ENCODE peak calls at places on chromosome 3, in four cellular contexts. J, N, G and I are unnamed samples.

GRCh38 chr3:52527039-52527731 is 6.5 kb downstream of the NT5DC2 start:
- DNase-seq in J (no peak), N (no peak), G (no peak), I (no peak)

GRCh38 chr3:114879059-114880031 is 267.7 kb downstream of the ZBTB20 start:
- DNase-seq in N (peak), G (no peak), J (no peak), I (no peak)

GRCh38 chr3:16741890-16742289 is 136.7 kb upstream of the DAZL start:
- DNase-seq in J (no peak), N (no peak), G (no peak), I (no peak)

GRCh38 chr3:173371848-173372487 is 25.6 kb upstream of the NLGN1 start:
- DNase-seq in N (no peak), J (no peak), G (no peak), I (no peak)

GRCh38 chr3:72591522-72592421 is 256.5 kb downstream of the SHQ1 start:
- DNase-seq in J (no peak), G (no peak), N (no peak), I (no peak)

GRCh38 chr3:170476291-170476690 is 57.6 kb downstream of the CLDN11 start:
- DNase-seq in J (no peak), N (no peak), G (no peak), I (no peak)

GRCh38 chr3:124526601-124527000 is 203.7 kb upstream of the UMPS start:
- DNase-seq in G (no peak), N (no peak), J (no peak), I (no peak)

GRCh38 chr3:190840146-190840545 is 22.3 kb downstream of the GMNC start:
- DNase-seq in J (no peak), N (no peak), G (no peak), I (no peak)

GRCh38 chr3:15291589-15292541 is 40.5 kb downstream of the SH3BP5 start:
- DNase-seq in J (no peak), N (no peak), G (no peak), I (peak)

GRCh38 chr3:62562017-62562416 is 188.7 kb upstream of the FEZF2 start:
- DNase-seq in J (no peak), G (no peak), N (no peak), I (no peak)

GRCh38 chr3:104578558-104578957 is 788.2 kb upstream of the ALCAM start:
- DNase-seq in G (no peak), J (no peak), N (no peak), I (no peak)

GRCh38 chr3:134867277-134867676 is 72.2 kb downstream of the EPHB1 start:
- DNase-seq in J (no peak), N (no peak), G (no peak), I (no peak)

GRCh38 chr3:39189648-39190269 is 2.6 kb downstream of the XIRP1 start:
- DNase-seq in J (peak), N (peak), G (no peak), I (no peak)

GRCh38 chr3:113677745-113678144 is 18.7 kb downstream of the USF3 start:
- DNase-seq in J (no peak), G (no peak), N (no peak), I (no peak)

GRCh38 chr3:124383846-124384483 is 346.3 kb upstream of the UMPS start:
- DNase-seq in G (no peak), J (no peak), N (no peak), I (no peak)

GRCh38 chr3:127440384-127440783 is 150.1 kb downstream of the TPRA1 start:
- DNase-seq in N (no peak), J (no peak), G (no peak), I (no peak)

GRCh38 chr3:129025108-129025507 is 24.0 kb downstream of the EFCC1 start:
- DNase-seq in N (no peak), J (no peak), G (no peak), I (no peak)

GRCh38 chr3:132972333-132972732 is 65.9 kb upstream of the TMEM108 start:
- DNase-seq in G (no peak), J (no peak), N (no peak), I (no peak)

GRCh38 chr3:23493846-23494245 is 290.7 kb downstream of the UBE2E2 start:
- DNase-seq in N (no peak), G (no peak), J (no peak), I (no peak)

GRCh38 chr3:101141135-101141534 is 147.9 kb upstream of the ABI3BP start:
- DNase-seq in G (no peak), J (no peak), N (no peak), I (no peak)

GRCh38 chr3:177590826-177591225 is 393.5 kb upstream of the TBL1XR1 start:
- DNase-seq in N (no peak), J (no peak), G (no peak), I (no peak)

GRCh38 chr3:71468311-71469130 is 115.0 kb downstream of the FOXP1 start:
- DNase-seq in G (no peak), N (no peak), J (no peak), I (no peak)

GRCh38 chr3:146092230-146092629 is 68.8 kb downstream of the PLOD2 start:
- DNase-seq in G (no peak), J (no peak), N (no peak), I (no peak)

GRCh38 chr3:4826237-4827100 is 152.8 kb upstream of the BHLHE40 start:
- DNase-seq in G (no peak), N (no peak), J (no peak), I (no peak)

GRCh38 chr3:101940521-101940992 is 91.2 kb downstream of the NFKBIZ start:
- DNase-seq in N (no peak), G (no peak), J (peak), I (no peak)

GRCh38 chr3:72150634-72151412 is 365.9 kb upstream of the PROK2 start:
- DNase-seq in J (no peak), G (no peak), N (no peak), I (no peak)

GRCh38 chr3:46359748-46360509 is 6.0 kb downstream of the CCR2 start:
- DNase-seq in J (no peak), G (no peak), N (peak), I (no peak)